ENCODE peak calls at places on chromosome 1, in seven cellular contexts. X, G, V, Y, Z, P and H are unnamed samples.

GRCh38 chr1:230581446-230582079 is 60.7 kb upstream of the COG2 start:
- DNase-seq in P (no peak), Z (no peak), X (peak; percentile 39), G (no peak), Y (no peak), V (peak; percentile 33), H (no peak)

GRCh38 chr1:51310871-51311613 is 19.3 kb downstream of the TTC39A start:
- DNase-seq in X (peak; percentile 56), Z (no peak), Y (no peak), P (no peak), G (no peak), V (no peak), H (no peak)

GRCh38 chr1:246470588-246470987 is 36.5 kb downstream of the SMYD3 start:
- DNase-seq in Z (no peak), Y (no peak), P (no peak), X (no peak), G (no peak), V (no peak), H (no peak)

GRCh38 chr1:101178341-101178687 is 58.5 kb upstream of the S1PR1 start:
- DNase-seq in Y (no peak), Z (no peak), X (no peak), V (no peak), P (no peak), G (no peak), H (no peak)

GRCh38 chr1:202046748-202047708 is 36.6 kb downstream of the ELF3 start:
- DNase-seq in G (no peak), X (no peak), P (peak; percentile 70), Y (no peak), V (no peak), Z (no peak), H (no peak)

GRCh38 chr1:27621067-27621920 is 13.7 kb downstream of the FGR start:
- DNase-seq in X (no peak), G (no peak), P (no peak), V (no peak), Z (no peak), Y (no peak), H (no peak)

GRCh38 chr1:203086992-203087763 is 1.4 kb upstream of the MYOG start:
- DNase-seq in Y (no peak), X (no peak), P (no peak), V (no peak), G (no peak), Z (no peak), H (no peak)

GRCh38 chr1:240946926-240947325 is 335.0 kb upstream of the GREM2 start:
- DNase-seq in P (peak; percentile 24), Z (no peak), G (no peak), V (peak; percentile 56), Y (no peak), X (peak; percentile 21), H (no peak)

GRCh38 chr1:18041685-18042355 is 65.8 kb upstream of the IGSF21 start:
- DNase-seq in Y (no peak), Z (no peak), P (no peak), X (no peak), G (no peak), V (peak; percentile 38), H (no peak)

GRCh38 chr1:19974822-19975416 is 4.5 kb downstream of the PLA2G2A start:
- DNase-seq in Z (peak; percentile 77), P (peak; percentile 58), G (no peak), V (peak; percentile 69), X (peak; percentile 11), Y (peak; percentile 47), H (no peak)

GRCh38 chr1:119448112-119448511 is 33.2 kb downstream of the HSD3B2 start:
- DNase-seq in P (no peak), X (no peak), V (peak; percentile 16), G (no peak), Y (no peak), Z (no peak), H (no peak)

GRCh38 chr1:7727816-7728477 is 43.1 kb upstream of the VAMP3 start:
- DNase-seq in Y (no peak), X (no peak), G (no peak), P (no peak), V (no peak), Z (no peak), H (no peak)

GRCh38 chr1:26159113-26160039 is 497 bp downstream of the FAM110D start:
- DNase-seq in X (no peak), V (no peak), G (no peak), Z (peak; percentile 23), Y (no peak), P (no peak), H (no peak)

GRCh38 chr1:54813479-54814147 is 12.5 kb upstream of the TTC22 start:
- DNase-seq in V (peak; percentile 28), G (no peak), Y (no peak), X (no peak), P (no peak), Z (no peak), H (no peak)

GRCh38 chr1:159911668-159912067 is 11.7 kb upstream of the CFAP45 start:
- DNase-seq in P (no peak), Z (no peak), G (no peak), X (peak; percentile 37), Y (no peak), V (no peak), H (no peak)

GRCh38 chr1:33036051-33036525 is 595 bp downstream of the AK2 start:
- DNase-seq in P (no peak), V (peak; percentile 26), X (no peak), Z (no peak), G (no peak), Y (no peak), H (no peak)

GRCh38 chr1:25902462-25902861 is 3.8 kb downstream of the STMN1 start:
- DNase-seq in G (no peak), V (no peak), Z (no peak), Y (no peak), P (no peak), X (no peak), H (no peak)

GRCh38 chr1:184734972-184735371 is 19.7 kb downstream of the EDEM3 start:
- DNase-seq in X (no peak), G (no peak), Z (no peak), V (no peak), P (no peak), Y (no peak), H (no peak)

GRCh38 chr1:178796013-178796412 is 71.0 kb downstream of the RALGPS2 start:
- DNase-seq in Y (no peak), X (no peak), P (no peak), G (no peak), V (no peak), Z (no peak), H (no peak)
- H3K27ac ChIP-seq in Y (no peak overlapping the region), X (no peak overlapping the region), P (no peak overlapping the region), G (no peak overlapping the region), V (no peak overlapping the region), Z (no peak overlapping the region), H (no peak overlapping the region)

GRCh38 chr1:152436593-152437338 is 22.7 kb upstream of the CRNN start:
- DNase-seq in Z (no peak), G (no peak), Y (no peak), P (no peak), X (no peak), V (no peak), H (no peak)
- H3K27me3 ChIP-seq in Z (no peaks in the 10 kb centered on the region), G (no peaks in the 10 kb centered on the region), Y (no peaks in the 10 kb centered on the region), P (peaks cover 31% of the 10 kb centered on the region), X (peaks cover 3% of the 10 kb centered on the region), V (no peaks in the 10 kb centered on the region), H (no peaks in the 10 kb centered on the region)

GRCh38 chr1:187947359-187947758 is 1118.6 kb downstream of the PLA2G4A start:
- DNase-seq in X (no peak), Z (no peak), V (no peak), G (no peak), P (no peak), Y (no peak), H (no peak)

GRCh38 chr1:187949567-187949966 is 1120.8 kb downstream of the PLA2G4A start:
- DNase-seq in V (no peak), Y (no peak), G (no peak), P (no peak), Z (no peak), X (no peak), H (no peak)

GRCh38 chr1:187952446-187952845 is 1123.7 kb downstream of the PLA2G4A start:
- DNase-seq in X (no peak), P (no peak), G (no peak), Y (no peak), Z (no peak), V (no peak), H (no peak)

GRCh38 chr1:187951817-187952216 is 1123.1 kb downstream of the PLA2G4A start:
- DNase-seq in Y (no peak), P (no peak), G (no peak), V (no peak), Z (no peak), X (no peak), H (no peak)

GRCh38 chr1:187948170-187948794 is 1119.5 kb downstream of the PLA2G4A start:
- DNase-seq in V (no peak), Z (no peak), X (no peak), P (no peak), Y (no peak), G (no peak), H (no peak)
- TF ChIP-seq CTCF in V (no peak), Z (no peak), X (no peak), P (no peak), Y (no peak), G (no peak), H (no peak)

GRCh38 chr1:205883792-205884191 is 33.9 kb upstream of the PM20D1 start:
- DNase-seq in V (no peak), Y (no peak), Z (no peak), X (no peak), P (no peak), G (no peak), H (no peak)
- H3K27ac ChIP-seq in V (no peak overlapping the region), Y (no peak overlapping the region), Z (no peak overlapping the region), X (no peak overlapping the region), P (no peak overlapping the region), G (no peak overlapping the region), H (no peak overlapping the region)

DNA sequence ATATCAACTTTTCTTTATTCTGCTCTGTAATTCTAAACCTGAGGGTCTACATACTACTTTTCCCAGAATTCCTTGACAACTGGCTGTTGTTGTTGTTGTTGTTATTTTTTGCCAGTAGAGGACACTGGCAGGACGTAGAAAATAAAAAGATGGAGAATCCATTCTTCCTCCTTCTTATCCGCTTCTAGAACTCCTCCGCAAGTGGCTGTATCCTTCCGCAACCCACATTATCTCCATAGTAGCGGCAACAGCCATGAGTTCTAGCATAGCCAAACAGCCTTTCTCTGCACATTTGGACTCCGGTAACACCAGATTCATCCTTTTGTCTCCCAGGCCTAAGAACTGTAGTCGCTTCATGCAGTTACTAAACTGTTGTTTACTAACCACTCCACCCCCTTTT is 91.1 kb upstream of the CACHD1 start:
- DNase-seq in G (no peak), P (no peak), Y (no peak), Z (no peak), X (no peak), V (peak; percentile 19), H (no peak)
- H3K27me3 ChIP-seq in G (no peaks in the 10 kb centered on the region), P (no peaks in the 10 kb centered on the region), Y (no peaks in the 10 kb centered on the region), Z (no peaks in the 10 kb centered on the region), X (peaks cover 2% of the 10 kb centered on the region), V (no peaks in the 10 kb centered on the region), H (peaks cover 10% of the 10 kb centered on the region)